ENCODE peak calls at places on chromosomes 4 and X, in eight cellular contexts. F is AG04449, G is AG09309, L is NT2/D1, A is skeletal muscle cell, Y is fibroblast of lung, S is brain microvascular endothelial cell, J is mammary epithelial cell. H is an unnamed sample.
A peak's percentile ranks its signal among the peaks of the same experiment; 100 is the strongest.

GRCh38 chr4:47483722-47484121 is 1.4 kb upstream of the ATP10D start:
- DNase-seq in F (no peak), G (no peak), L (no peak), A (no peak), Y (no peak), S (no peak), J (no peak), H (no peak)

GRCh38 chr4:8350326-8350725 is 80.8 kb downstream of the HTRA3 start:
- DNase-seq in F (no peak), G (no peak), L (no peak), A (no peak), Y (no peak), S (no peak), J (no peak), H (no peak)

GRCh38 chr4:82784615-82785247 is 13.9 kb downstream of the SCD5 start:
- DNase-seq in F (no peak), G (no peak), L (no peak), A (no peak), Y (peak; percentile 49), S (peak; percentile 84), J (no peak), H (no peak)

GRCh38 chrX:101357166-101357795 is 8.7 kb upstream of the TIMM8A start:
- DNase-seq in F (no peak), G (no peak), L (no peak), A (no peak), Y (peak; percentile 2), S (peak; percentile 12), J (no peak), H (peak; percentile 8)

GRCh38 chr4:24105183-24106039 is 215.6 kb upstream of the PPARGC1A start:
- DNase-seq in F (peak; percentile 78), G (peak; percentile 80), L (no peak), A (peak; percentile 98), Y (peak; percentile 99), S (peak; percentile 91), J (peak; percentile 2), H (peak; percentile 87)

GRCh38 chr4:176781739-176782100 is 11.0 kb downstream of the VEGFC start:
- DNase-seq in F (no peak), G (no peak), L (no peak), A (no peak), Y (no peak), S (no peak), J (no peak), H (no peak)

GRCh38 chr4:4461850-4462249 is 74.9 kb downstream of the NSG1 start:
- DNase-seq in F (no peak), G (no peak), L (no peak), A (no peak), Y (no peak), S (no peak), J (no peak), H (no peak)

GRCh38 chr4:159366966-159367365 is 264.1 kb downstream of the RAPGEF2 start:
- DNase-seq in F (no peak), G (no peak), L (no peak), A (no peak), Y (no peak), S (no peak), J (no peak), H (no peak)

GRCh38 chrX:112614640-112615039 is 65.1 kb downstream of the LHFPL1 start:
- DNase-seq in F (no peak), G (no peak), L (peak; percentile 81), A (no peak), Y (peak; percentile 1), S (no peak), J (no peak), H (no peak)

GRCh38 chrX:4035874-4036273 is 322.4 kb upstream of the PRKX start:
- DNase-seq in F (no peak), G (no peak), L (no peak), A (no peak), Y (no peak), S (no peak), J (no peak), H (no peak)

DNA sequence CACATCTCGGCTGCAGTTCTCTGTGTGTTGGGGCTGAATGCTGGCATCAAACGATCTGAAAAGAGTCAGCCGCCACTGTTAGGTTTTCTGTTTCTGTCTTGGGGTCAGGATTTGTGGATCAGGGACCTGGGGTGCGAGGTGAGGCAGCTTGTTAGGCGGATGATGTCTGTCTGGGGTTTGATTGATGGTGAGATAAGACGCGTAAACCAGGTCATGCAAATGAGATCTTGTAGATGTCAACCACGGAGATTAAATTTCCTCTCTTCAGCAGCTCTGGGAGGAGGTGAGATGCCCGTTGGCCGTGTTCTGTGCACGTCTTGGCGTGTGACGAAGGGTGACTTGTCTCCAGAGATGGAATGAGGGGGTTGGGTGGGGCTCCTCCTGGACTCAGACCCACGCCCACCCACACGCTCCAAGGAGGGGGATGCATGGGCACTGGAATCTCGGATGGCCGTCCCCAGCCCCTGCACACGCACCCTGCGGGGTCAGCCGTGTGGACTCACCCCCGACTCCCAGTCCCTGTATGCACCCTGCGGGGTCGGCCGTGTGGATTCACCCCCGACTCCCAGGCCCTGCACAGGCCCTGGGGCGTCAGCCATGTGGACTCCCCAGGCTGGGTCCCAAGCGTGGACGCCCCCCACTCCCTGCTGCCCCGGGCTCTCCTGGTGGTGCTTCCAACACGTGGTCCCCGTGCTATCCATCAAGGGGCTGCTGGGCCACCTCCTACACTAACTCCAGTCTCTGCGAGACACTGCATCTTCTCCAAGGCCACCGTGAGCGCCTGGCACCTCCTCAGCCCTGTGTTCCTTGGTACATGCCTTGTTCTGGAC is 16.0 kb upstream of the UVSSA start:
- DNase-seq in F (no peak), G (no peak), L (no peak), A (no peak), Y (no peak), S (no peak), J (no peak), H (no peak)
- H3K4me3 ChIP-seq in F (no peak overlapping the region), G (no peak overlapping the region), L (no peak overlapping the region), A (no peak overlapping the region), Y (no peak overlapping the region), S (no peak overlapping the region), J (no peak overlapping the region), H (no peak overlapping the region)

GRCh38 chr4:114237997-114238396 is 258.6 kb upstream of the ARSJ start:
- DNase-seq in F (no peak), G (no peak), L (no peak), A (no peak), Y (no peak), S (no peak), J (no peak), H (no peak)

DNA sequence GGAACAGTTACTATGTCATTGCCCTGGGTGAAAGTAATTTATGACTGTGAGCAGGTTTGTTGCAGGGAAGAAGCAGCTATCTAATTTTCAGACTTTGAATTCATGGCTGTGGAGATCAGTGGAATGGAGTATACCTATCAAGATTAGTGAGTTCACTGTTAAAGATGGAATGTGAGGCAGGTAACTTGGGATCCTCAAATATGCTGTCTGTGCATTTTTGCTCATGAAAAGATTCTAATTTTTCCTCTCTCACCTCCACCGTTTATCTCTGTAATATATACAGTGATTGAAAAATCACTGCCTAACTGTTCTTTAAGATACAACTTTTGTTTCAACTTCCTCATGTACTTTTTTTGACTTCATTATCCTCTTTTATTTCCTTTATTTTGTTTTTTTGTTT is 256.9 kb upstream of the ARSJ start:
- DNase-seq in F (no peak), G (no peak), L (no peak), A (no peak), Y (no peak), S (no peak), J (no peak), H (no peak)
- H3K4me3 ChIP-seq in F (no peak overlapping the region), G (no peak overlapping the region), L (no peak overlapping the region), A (no peak overlapping the region), Y (no peak overlapping the region), S (no peak overlapping the region), J (no peak overlapping the region), H (no peak overlapping the region)

GRCh38 chr4:1214101-1215095 is 34.5 kb downstream of the CTBP1 start:
- DNase-seq in F (no peak), G (no peak), L (no peak), A (no peak), Y (no peak), S (no peak), J (no peak), H (no peak)

GRCh38 chr4:1216869-1217294 is 32.0 kb downstream of the CTBP1 start:
- DNase-seq in F (no peak), G (no peak), L (no peak), A (no peak), Y (no peak), S (no peak), J (no peak), H (no peak)

GRCh38 chr4:1215347-1216075 is 33.4 kb downstream of the CTBP1 start:
- DNase-seq in F (no peak), G (no peak), L (no peak), A (no peak), Y (peak; percentile 71), S (no peak), J (no peak), H (no peak)

GRCh38 chr4:1217366-1217765 is 31.6 kb downstream of the CTBP1 start:
- DNase-seq in F (no peak), G (no peak), L (no peak), A (no peak), Y (no peak), S (no peak), J (no peak), H (no peak)

DNA sequence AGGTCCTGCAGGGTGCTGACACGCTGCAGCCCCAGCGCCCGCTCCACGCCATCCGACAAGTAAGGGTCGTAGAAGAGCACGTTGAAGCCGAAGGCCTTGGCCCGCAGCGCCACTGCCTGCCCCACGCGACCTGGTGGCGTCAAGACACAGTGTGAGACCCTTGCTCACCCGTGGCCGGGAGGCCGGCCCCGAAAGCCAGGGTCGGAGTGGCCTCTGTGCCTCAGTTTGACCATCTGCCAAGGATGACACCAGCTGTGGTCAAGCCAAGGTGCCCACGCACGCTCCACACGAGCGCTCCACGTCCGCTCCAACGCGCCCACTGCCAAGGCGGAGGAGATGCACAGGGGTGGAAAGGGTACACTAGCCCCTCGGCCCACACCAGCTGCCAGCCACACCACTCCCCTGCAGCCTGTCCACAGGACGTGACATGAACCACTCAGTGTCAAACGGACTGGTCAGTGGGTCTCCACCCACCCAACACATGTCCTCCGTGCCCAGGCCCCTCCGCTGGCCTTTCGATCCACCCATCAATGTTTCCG is 32.8 kb downstream of the CTBP1 start:
- DNase-seq in F (no peak), G (no peak), L (no peak), A (no peak), Y (no peak), S (no peak), J (no peak), H (no peak)
- H3K4me3 ChIP-seq in F (no peak overlapping the region), G (no peak overlapping the region), L (no peak overlapping the region), A (no peak overlapping the region), Y (no peak overlapping the region), S (no peak overlapping the region), J (no peak overlapping the region), H (no peak overlapping the region)

GRCh38 chr4:85228264-85228663 is 246.7 kb upstream of the ARHGAP24 start:
- DNase-seq in F (no peak), G (no peak), L (no peak), A (no peak), Y (no peak), S (no peak), J (no peak), H (no peak)

GRCh38 chr4:85221606-85222005 is 253.3 kb upstream of the ARHGAP24 start:
- DNase-seq in F (no peak), G (no peak), L (no peak), A (no peak), Y (no peak), S (no peak), J (peak; percentile 21), H (no peak)

DNA sequence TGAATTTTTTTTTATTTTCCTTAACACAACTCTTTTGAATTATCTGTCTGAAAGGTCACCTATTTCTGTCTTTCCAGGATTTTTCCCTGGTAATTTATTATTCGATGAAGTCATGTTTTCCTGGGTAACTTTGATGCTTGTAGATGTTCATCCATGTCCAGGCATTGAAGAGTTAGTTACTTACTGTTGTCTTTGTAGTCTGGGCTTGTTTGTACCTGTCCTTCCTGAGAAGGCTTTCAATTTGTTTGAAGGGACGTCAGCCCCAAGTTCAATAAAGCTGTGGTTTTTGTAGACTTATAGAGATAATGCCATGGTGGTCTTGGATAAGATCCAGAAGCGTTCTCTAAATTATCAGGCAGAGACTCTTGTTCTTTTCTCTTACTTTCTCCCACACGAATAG is 252.4 kb upstream of the ARHGAP24 start:
- DNase-seq in F (no peak), G (no peak), L (no peak), A (no peak), Y (no peak), S (no peak), J (peak; percentile 25), H (no peak)
- H3K4me3 ChIP-seq in F (no peak overlapping the region), G (no peak overlapping the region), L (no peak overlapping the region), A (no peak overlapping the region), Y (no peak overlapping the region), S (no peak overlapping the region), J (no peak overlapping the region), H (no peak overlapping the region)

H was measured in fibroblast of villous mesenchyme.